ENCODE peak calls at places on chromosome 5, in four cellular contexts. One of them, this sample, is unnamed.

GRCh38 chr5:57210633-57211032 is 36.8 kb downstream of the GPBP1 start:
- DNase-seq in H4: no peak
- DNase-seq in Calu3: no peak
- DNase-seq in naive thymus-derived CD4-positive, alpha-beta T cell: no peak
- DNase-seq in this sample: no peak

GRCh38 chr5:56840597-56840996 is 25.2 kb downstream of the MAP3K1 start:
- DNase-seq in Calu3: no peak
- DNase-seq in H4: no peak
- DNase-seq in naive thymus-derived CD4-positive, alpha-beta T cell: no peak
- DNase-seq in this sample: no peak

GRCh38 chr5:111929892-111930291 is 172.9 kb upstream of the NREP start:
- DNase-seq in H4: no peak
- DNase-seq in naive thymus-derived CD4-positive, alpha-beta T cell: no peak
- DNase-seq in Calu3: no peak
- DNase-seq in this sample: peak; percentile 5

GRCh38 chr5:124795829-124796228 is 49.4 kb upstream of the ZNF608 start:
- DNase-seq in naive thymus-derived CD4-positive, alpha-beta T cell: no peak
- DNase-seq in H4: no peak
- DNase-seq in Calu3: no peak
- DNase-seq in this sample: no peak

GRCh38 chr5:12217039-12217438 is 312.8 kb upstream of the CTNND2 start:
- DNase-seq in Calu3: no peak
- DNase-seq in H4: no peak
- DNase-seq in naive thymus-derived CD4-positive, alpha-beta T cell: no peak
- DNase-seq in this sample: no peak

GRCh38 chr5:106964102-106964501 is 706.6 kb downstream of the EFNA5 start:
- DNase-seq in naive thymus-derived CD4-positive, alpha-beta T cell: no peak
- DNase-seq in Calu3: peak; percentile 27
- DNase-seq in H4: no peak
- DNase-seq in this sample: no peak

GRCh38 chr5:176664479-176664878 is 17.2 kb downstream of the TSPAN17 start:
- DNase-seq in Calu3: no peak
- DNase-seq in naive thymus-derived CD4-positive, alpha-beta T cell: no peak
- DNase-seq in H4: no peak
- DNase-seq in this sample: no peak

GRCh38 chr5:140312067-140312790 is 9.3 kb upstream of the PFDN1 start:
- DNase-seq in H4: peak; percentile 58
- DNase-seq in naive thymus-derived CD4-positive, alpha-beta T cell: no peak
- DNase-seq in Calu3: no peak
- DNase-seq in this sample: no peak

GRCh38 chr5:98907951-98908350 is 20.9 kb downstream of the CHD1 start:
- DNase-seq in naive thymus-derived CD4-positive, alpha-beta T cell: no peak
- DNase-seq in H4: no peak
- DNase-seq in Calu3: no peak
- DNase-seq in this sample: no peak

This sample was measured in HuH-7.